ENCODE peak calls at places on chromosomes 5 and 9, in eight cellular contexts. U is psoas muscle; W is type B pancreatic cell; G is mesenteric fat pad; R is activated effector memory CD4-positive, alpha-beta T cell treated with anti-CD3 and anti-CD28 coated beads, Interleukin-2, amount 50 U/mL, for 16 hours; Y is NCI-H1930; K is stimulated activated CD8-positive, alpha-beta memory T cell treated with anti-CD3 and anti-CD28 coated beads, Interleukin-2, amount 100 ng/mL, for 1 hour; M is H9. F is an unnamed sample.

GRCh38 chr9:137462396-137463193 is 3.5 kb upstream of the NSMF start:
- DNase-seq in U (peak; percentile 16), W (no peak), G (no peak), R (no peak), Y (no peak), K (no peak), M (no peak), F (peak; percentile 19)

GRCh38 chr5:159206368-159206767 is 3.0 kb downstream of the RNF145 start:
- DNase-seq in U (no peak), W (no peak), G (no peak), R (no peak), Y (no peak), K (no peak), M (no peak), F (no peak)

GRCh38 chr5:120631611-120632010 is 167.5 kb downstream of the PRR16 start:
- DNase-seq in U (no peak), W (no peak), G (no peak), R (no peak), Y (no peak), K (no peak), M (no peak), F (no peak)

GRCh38 chr9:113886471-113886870 is 10.4 kb downstream of the ZNF618 start:
- DNase-seq in U (no peak), W (no peak), G (no peak), R (no peak), Y (no peak), K (no peak), M (no peak), F (no peak)

GRCh38 chr5:17723876-17724275 is 89.6 kb downstream of the TAF11L14 start:
- DNase-seq in U (no peak), W (no peak), G (no peak), R (no peak), Y (no peak), K (no peak), M (no peak), F (no peak)

GRCh38 chr5:112165399-112165798 is 253.7 kb downstream of the EPB41L4A start:
- DNase-seq in U (no peak), W (no peak), G (no peak), R (no peak), Y (no peak), K (no peak), M (no peak), F (no peak)

GRCh38 chr5:57482671-57483106 is at the start of gene ACTBL2:
- DNase-seq in U (no peak), W (no peak), G (no peak), R (no peak), Y (no peak), K (no peak), M (no peak), F (no peak)

GRCh38 chr5:138601444-138601843 is 26.2 kb upstream of the HSPA9 start:
- DNase-seq in U (no peak), W (no peak), G (peak; percentile 26), R (no peak), Y (no peak), K (no peak), M (no peak), F (no peak)

GRCh38 chr9:127979333-127980055 is 1.3 kb downstream of the EEIG1 start:
- DNase-seq in U (peak; percentile 58), W (no peak), G (no peak), R (peak; percentile 73), Y (no peak), K (no peak), M (peak; percentile 77), F (peak; percentile 67)

GRCh38 chr5:60805470-60805869 is 38.6 kb downstream of the ELOVL7 start:
- DNase-seq in U (no peak), W (no peak), G (no peak), R (no peak), Y (no peak), K (no peak), M (no peak), F (no peak)

GRCh38 chr5:91556-92263 is at the start of gene PLEKHG4B:
- DNase-seq in U (no peak), W (peak; percentile 86), G (peak; percentile 72), R (no peak), Y (peak; percentile 32), K (no peak), M (peak; percentile 93), F (no peak)

GRCh38 chr9:107438211-107439030 is 51.1 kb downstream of the KLF4 start:
- DNase-seq in U (no peak), W (no peak), G (no peak), R (no peak), Y (no peak), K (no peak), M (peak; percentile 81), F (no peak)

GRCh38 chr5:88674262-88675158 is 208.5 kb downstream of the MEF2C start:
- DNase-seq in U (no peak), W (no peak), G (no peak), R (peak; percentile 63), Y (peak; percentile 42), K (no peak), M (peak; percentile 79), F (no peak)

F was measured in left cardiac atrium.